ENCODE peak calls at places on chromosomes 12 and 14, in four cellular contexts. B is esophagus squamous epithelium; Z is upper lobe of right lung; C is effector memory CD4-positive, alpha-beta T cell. A is an unnamed sample.

GRCh38 chr14:55814064-55814463 is 234.1 kb downstream of the KTN1 start:
- DNase-seq in C (no peak), B (no peak), Z (no peak), A (no peak)

GRCh38 chr12:71671816-71672215 is 7.7 kb downstream of the THAP2 start:
- DNase-seq in C (no peak), B (no peak), Z (no peak), A (no peak)

GRCh38 chr12:128190614-128191013 is 76.4 kb upstream of the TMEM132C start:
- DNase-seq in C (no peak), Z (no peak), B (no peak), A (no peak)

GRCh38 chr12:114430306-114430705 is 24.4 kb upstream of the TBX5 start:
- DNase-seq in B (no peak), Z (no peak), C (no peak), A (no peak)

GRCh38 chr14:76589246-76589645 is 172.0 kb upstream of the VASH1 start:
- DNase-seq in B (no peak), Z (no peak), C (no peak), A (no peak)

GRCh38 chr14:77822307-77822706 is 22.4 kb downstream of the ADCK1 start:
- DNase-seq in C (no peak), B (no peak), Z (no peak), A (no peak)

GRCh38 chr14:105065280-105066228 is at the start of gene GPR132:
- DNase-seq in C (peak; percentile 91), B (peak; percentile 48), Z (peak; percentile 73), A (no peak)

GRCh38 chr14:62736004-62736403 is 309.3 kb downstream of the KCNH5 start:
- DNase-seq in C (no peak), B (no peak), Z (no peak), A (no peak)

GRCh38 chr12:118404876-118405521 is 28.6 kb downstream of the SUDS3 start:
- DNase-seq in C (peak; percentile 2), Z (no peak), B (no peak), A (no peak)

GRCh38 chr12:94970560-94970959 is 32.9 kb downstream of the NDUFA12 start:
- DNase-seq in Z (no peak), B (no peak), C (no peak), A (no peak)

GRCh38 chr14:75282166-75282547 is 3.5 kb downstream of the FOS start:
- DNase-seq in B (no peak), C (peak; percentile 39), Z (no peak), A (no peak)

GRCh38 chr12:88925370-88925915 is 345.2 kb upstream of the KITLG start:
- DNase-seq in C (no peak), Z (no peak), B (no peak), A (no peak)

GRCh38 chr14:99821519-99822165 is 28.4 kb downstream of the EML1 start:
- DNase-seq in Z (no peak), C (no peak), B (no peak), A (no peak)

GRCh38 chr12:89909753-89910152 is 201.1 kb upstream of the ATP2B1 start:
- DNase-seq in Z (no peak), B (no peak), C (no peak), A (no peak)

GRCh38 chr12:107012736-107013425 is 25.9 kb upstream of the MTERF2 start:
- DNase-seq in C (no peak), B (no peak), Z (no peak), A (no peak)

GRCh38 chr14:103576371-103577024 is 13.7 kb downstream of the COA8 start:
- DNase-seq in B (no peak), C (no peak), Z (peak; percentile 95), A (peak; percentile 58)

GRCh38 chr14:103569436-103569835 is 6.7 kb downstream of the COA8 start:
- DNase-seq in B (no peak), C (no peak), Z (no peak), A (no peak)

GRCh38 chr14:103574707-103575285 is 12.0 kb downstream of the COA8 start:
- DNase-seq in Z (no peak), B (no peak), C (no peak), A (no peak)

GRCh38 chr14:103578401-103579075 is 15.8 kb downstream of the COA8 start:
- DNase-seq in C (no peak), Z (no peak), B (no peak), A (no peak)

DNA sequence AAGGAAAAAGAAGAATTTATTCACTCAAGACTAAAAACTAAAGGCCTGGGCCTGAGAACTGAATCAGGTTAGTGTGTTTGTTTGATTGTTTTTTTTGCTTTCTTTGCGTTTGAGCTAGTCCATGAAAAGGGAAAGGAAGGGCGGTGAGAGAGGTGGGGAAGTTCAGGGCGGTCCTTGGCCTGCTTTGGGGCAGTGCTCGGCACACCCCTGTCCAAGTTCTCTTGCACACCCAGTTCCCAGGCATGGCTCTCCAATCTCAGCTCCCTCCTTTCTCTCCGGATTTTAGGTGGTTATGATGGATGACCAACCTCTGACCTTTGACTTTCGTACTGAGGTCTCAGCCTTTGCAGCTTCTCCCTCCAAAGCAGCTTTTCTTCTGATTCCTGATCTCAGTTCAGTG is 11.3 kb downstream of the COA8 start:
- DNase-seq in B (no peak), C (no peak), Z (no peak), A (no peak)
- H3K27ac ChIP-seq in B (peak overlapping the region; percentile 40), C (no peak overlapping the region), Z (no peak overlapping the region), A (no peak overlapping the region)

GRCh38 chr12:102961488-102961801 is 4.0 kb downstream of the ASCL1 start:
- DNase-seq in C (no peak), Z (no peak), B (no peak), A (no peak)

GRCh38 chr12:102962986-102963385 is 5.5 kb downstream of the ASCL1 start:
- DNase-seq in C (no peak), B (no peak), Z (no peak), A (no peak)

GRCh38 chr12:102960766-102961487 is 3.5 kb downstream of the ASCL1 start:
- DNase-seq in B (no peak), Z (no peak), C (no peak), A (peak; percentile 12)

GRCh38 chr12:102963796-102964195 is 6.3 kb downstream of the ASCL1 start:
- DNase-seq in Z (no peak), C (no peak), B (no peak), A (no peak)

DNA sequence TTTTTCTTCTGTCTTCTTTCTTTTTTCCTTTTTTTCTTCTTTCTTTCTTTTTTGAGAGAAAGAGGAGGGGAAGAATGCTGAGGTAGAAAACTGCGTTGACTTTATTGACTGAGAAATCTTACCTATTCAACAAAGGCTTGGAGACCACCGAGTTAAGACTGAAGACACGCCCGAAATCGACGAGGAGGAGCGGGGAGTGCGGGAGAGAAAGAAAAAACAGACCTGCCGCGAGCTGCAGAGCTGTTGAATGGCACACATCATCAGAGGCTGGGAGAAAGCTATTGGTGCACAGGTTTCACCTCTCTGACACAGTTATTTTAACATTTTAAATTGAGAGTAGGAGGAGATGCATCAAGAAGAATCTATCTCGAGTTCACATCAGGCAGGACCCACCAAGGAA is 5.1 kb downstream of the ASCL1 start:
- DNase-seq in B (no peak), Z (no peak), C (no peak), A (no peak)
- H3K27ac ChIP-seq in B (no peak overlapping the region), Z (no peak overlapping the region), C (no peak overlapping the region), A (no peak overlapping the region)

GRCh38 chr12:26847431-26847830 is 14.4 kb upstream of the ITPR2 start:
- DNase-seq in C (no peak), Z (no peak), B (no peak), A (no peak)

GRCh38 chr12:26845984-26846383 is 13.0 kb upstream of the ITPR2 start:
- DNase-seq in Z (no peak), B (no peak), C (no peak), A (no peak)

GRCh38 chr12:26843306-26843705 is 10.3 kb upstream of the ITPR2 start:
- DNase-seq in C (no peak), Z (no peak), B (no peak), A (no peak)

GRCh38 chr12:26846419-26846818 is 13.4 kb upstream of the ITPR2 start:
- DNase-seq in B (no peak), C (no peak), Z (no peak), A (no peak)

GRCh38 chr12:26845057-26845666 is 12.2 kb upstream of the ITPR2 start:
- DNase-seq in B (no peak), C (no peak), Z (peak; percentile 73), A (no peak)
- H3K27ac ChIP-seq in B (no peak overlapping the region), C (no peak overlapping the region), Z (peak overlapping the region; percentile 34), A (no peak overlapping the region)

DNA sequence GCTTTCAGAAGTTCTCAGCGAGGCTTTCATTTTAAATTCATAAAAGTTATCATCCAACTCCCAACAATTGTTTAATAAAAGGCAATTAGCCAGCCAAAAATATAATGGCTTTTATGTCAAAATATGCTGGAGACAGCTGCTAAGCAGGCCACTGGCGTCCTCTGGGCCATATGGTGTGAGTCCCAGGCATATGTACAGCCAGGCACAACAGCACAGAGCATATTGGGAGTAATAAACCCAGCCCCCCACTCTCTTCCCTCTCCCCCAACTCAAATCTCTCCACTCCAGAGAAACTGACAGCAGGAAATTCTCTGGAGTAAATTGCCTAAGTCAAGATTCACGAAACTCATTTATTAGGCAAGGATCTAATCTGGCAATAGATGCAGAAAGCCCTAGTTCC is 147.8 kb upstream of the SEL1L start:
- DNase-seq in Z (no peak), C (no peak), B (no peak), A (no peak)
- H3K27ac ChIP-seq in Z (no peak overlapping the region), C (no peak overlapping the region), B (no peak overlapping the region), A (no peak overlapping the region)